ENCODE peak calls at places on chromosomes 12 and 14, in five cellular contexts. J is A549, W is H1, B is ovary, D is stomach. Z is an unnamed sample.

GRCh38 chr12:73180734-73181133 is 908.6 kb downstream of the TRHDE start:
- DNase-seq in J (no peak), W (no peak), B (no peak), D (no peak), Z (no peak)

GRCh38 chr14:94123868-94124267 is 5.5 kb downstream of the IFI27L2 start:
- DNase-seq in J (no peak), W (no peak), B (no peak), D (peak; percentile 2), Z (no peak)

GRCh38 chr14:75752086-75752485 is 91.0 kb downstream of the TTLL5 start:
- DNase-seq in J (no peak), W (no peak), B (no peak), D (no peak), Z (no peak)

GRCh38 chr12:121036810-121037326 is 2.2 kb downstream of the OASL start:
- DNase-seq in J (no peak), W (no peak), B (no peak), D (no peak), Z (no peak)

GRCh38 chr14:32186248-32186647 is 15.6 kb upstream of the RNU6-7 start:
- DNase-seq in J (no peak), W (no peak), B (no peak), D (no peak), Z (no peak)

GRCh38 chr12:52537101-52537500 is 15.8 kb downstream of the KRT71 start:
- DNase-seq in J (no peak), W (no peak), B (no peak), D (no peak), Z (no peak)

GRCh38 chr14:25132734-25133422 is 82.9 kb upstream of the STXBP6 start:
- DNase-seq in J (peak; percentile 67), W (peak; percentile 60), B (peak; percentile 32), D (peak; percentile 75), Z (peak; percentile 28)

GRCh38 chr12:94152292-94153083 is 4.1 kb downstream of the PLXNC1 start:
- DNase-seq in J (no peak), W (no peak), B (no peak), D (no peak), Z (no peak)

GRCh38 chr14:95741051-95741490 is 27.1 kb upstream of the TCL1A start:
- DNase-seq in J (no peak), W (no peak), B (no peak), D (no peak), Z (no peak)

GRCh38 chr12:108302471-108303311 is 36.4 kb downstream of the CMKLR1 start:
- DNase-seq in J (peak; percentile 68), W (peak; percentile 41), B (peak; percentile 31), D (peak; percentile 39), Z (peak; percentile 88)

GRCh38 chr14:57009585-57010515 is 199.6 kb upstream of the OTX2 start:
- DNase-seq in J (no peak), W (no peak), B (no peak), D (no peak), Z (no peak)

GRCh38 chr14:57008534-57008933 is 198.3 kb upstream of the OTX2 start:
- DNase-seq in J (no peak), W (no peak), B (no peak), D (no peak), Z (no peak)

GRCh38 chr14:57013987-57014386 is 203.7 kb upstream of the OTX2 start:
- DNase-seq in J (no peak), W (no peak), B (no peak), D (no peak), Z (no peak)
- H3K4me3 ChIP-seq in J (no peak overlapping the region), W (no peak overlapping the region), B (no peak overlapping the region), D (no peak overlapping the region), Z (no peak overlapping the region)

DNA sequence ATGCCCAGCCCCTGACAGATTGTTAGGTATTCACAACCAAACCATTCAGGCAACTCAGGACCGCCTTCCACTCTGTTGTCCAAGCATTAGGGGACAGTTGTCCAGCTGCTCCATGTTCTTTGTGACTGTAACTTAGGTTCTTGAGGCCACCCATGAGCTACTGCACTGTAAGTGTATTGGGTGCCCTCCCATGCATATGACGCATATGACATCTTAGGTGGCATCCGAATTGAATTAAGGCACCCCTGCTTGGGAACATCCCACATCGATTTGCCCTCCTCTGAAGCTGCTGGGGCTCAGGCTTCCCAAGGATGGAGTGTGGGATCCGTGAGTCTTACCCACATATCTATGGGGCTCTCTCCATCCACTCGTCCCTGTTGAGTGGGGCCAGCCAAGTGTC is 17.7 kb downstream of the RFLNA start:
- DNase-seq in J (no peak), W (no peak), B (no peak), D (no peak), Z (no peak)
- TF ChIP-seq CTCF in J (no peak), W (no peak), B (no peak), D (no peak), Z (no peak)

GRCh38 chr14:51869426-51870113 is 9.2 kb downstream of the GNG2 start:
- DNase-seq in J (no peak), W (no peak), B (no peak), D (no peak), Z (no peak)

GRCh38 chr14:51872396-51872795 is 12.0 kb downstream of the GNG2 start:
- DNase-seq in J (no peak), W (no peak), B (no peak), D (no peak), Z (no peak)

GRCh38 chr14:51870620-51871019 is 10.2 kb downstream of the GNG2 start:
- DNase-seq in J (no peak), W (no peak), B (no peak), D (no peak), Z (no peak)

GRCh38 chr14:51873221-51873893 is 12.9 kb downstream of the GNG2 start:
- DNase-seq in J (peak; percentile 86), W (no peak), B (no peak), D (no peak), Z (no peak)

GRCh38 chr14:51871846-51872245 is 11.4 kb downstream of the GNG2 start:
- DNase-seq in J (no peak), W (no peak), B (no peak), D (no peak), Z (no peak)
- TF ChIP-seq EP300 in J (no peak), W (no peak), B (no peak), D (no peak), Z (no peak)

GRCh38 chr12:34215893-34216285 is 193.6 kb downstream of the ALG10 start:
- DNase-seq in J (no peak), W (no peak), B (no peak), D (no peak), Z (no peak)

GRCh38 chr12:34219046-34219770 is 196.9 kb downstream of the ALG10 start:
- DNase-seq in J (no peak), W (no peak), B (no peak), D (no peak), Z (no peak)

GRCh38 chr12:34215213-34215892 is 193.1 kb downstream of the ALG10 start:
- DNase-seq in J (no peak), W (no peak), B (no peak), D (no peak), Z (no peak)

GRCh38 chr12:34217660-34218059 is 195.4 kb downstream of the ALG10 start:
- DNase-seq in J (no peak), W (no peak), B (no peak), D (no peak), Z (no peak)

DNA sequence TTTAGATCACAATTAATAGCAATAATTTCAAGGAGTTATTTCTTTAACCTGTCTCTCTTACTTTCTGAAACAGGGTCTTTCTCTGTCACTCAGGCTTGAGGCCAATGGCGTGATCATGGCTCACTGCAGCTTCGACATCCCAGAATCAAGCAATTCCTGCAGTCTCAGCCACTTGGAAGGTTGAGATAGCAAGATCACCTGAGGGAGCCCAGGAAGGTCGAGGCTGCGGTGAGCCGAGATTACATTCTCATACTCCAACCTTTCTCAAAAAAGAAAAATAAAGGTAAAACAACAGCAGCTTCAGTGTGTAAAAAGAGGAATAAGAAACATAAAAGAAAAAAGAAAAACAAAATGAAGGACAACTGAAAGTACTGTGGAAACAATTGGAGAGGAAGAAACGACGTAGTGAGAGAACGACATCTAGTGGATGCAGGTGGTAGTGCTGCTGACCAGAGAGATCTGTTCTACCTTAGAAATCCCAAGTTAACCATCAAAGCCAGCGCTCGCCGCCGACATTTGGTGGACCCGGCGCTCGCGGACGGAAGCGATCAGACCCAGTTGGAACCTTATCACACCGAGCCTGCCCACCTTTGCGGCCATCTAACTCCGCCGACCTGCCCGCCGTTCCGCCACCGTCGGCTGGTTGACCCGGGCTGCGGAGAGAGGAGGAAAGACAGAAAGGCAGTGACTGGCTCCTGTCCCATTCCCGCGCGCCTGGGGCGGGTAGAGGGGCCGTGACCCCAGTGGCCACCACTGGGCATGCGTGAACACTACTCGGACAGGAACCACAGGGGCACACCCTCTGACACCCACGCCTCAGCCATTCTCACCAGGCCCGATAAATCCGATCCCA is 196.1 kb downstream of the ALG10 start:
- DNase-seq in J (peak; percentile 81), W (no peak), B (peak; percentile 57), D (peak; percentile 67), Z (peak; percentile 34)
- H3K4me3 ChIP-seq in J (peak overlapping the region; percentile 47), W (no peak overlapping the region), B (peak overlapping the region; percentile 23), D (peak overlapping the region; percentile 37), Z (no peak overlapping the region)

DNA sequence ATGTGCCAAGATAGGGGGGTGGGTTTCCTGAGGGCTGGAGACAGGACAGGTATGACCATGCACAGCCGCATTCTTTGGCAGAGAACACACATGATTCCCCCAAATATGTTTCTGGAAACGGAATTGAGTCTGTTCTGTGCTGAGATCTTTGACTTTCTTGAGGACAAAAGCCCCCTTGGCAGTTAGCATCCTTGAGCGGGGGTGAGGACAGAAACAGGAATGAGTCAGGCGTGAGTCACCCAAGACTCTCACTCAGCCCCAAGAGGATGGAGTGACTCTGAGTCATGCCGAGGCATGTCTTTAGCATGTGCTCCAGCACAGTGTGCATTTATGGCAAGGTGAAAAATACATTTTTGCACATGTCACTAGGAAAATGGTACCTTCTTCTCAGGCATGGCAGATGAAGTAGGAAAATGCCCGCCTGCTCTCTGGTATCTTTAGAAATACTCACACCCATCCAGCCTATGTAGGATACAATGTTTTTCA is 52.1 kb downstream of the DAD1 start:
- DNase-seq in J (peak; percentile 81), W (no peak), B (no peak), D (peak; percentile 55), Z (no peak)
- TF ChIP-seq CTCF in J (no peak), W (no peak), B (no peak), D (no peak), Z (no peak)

DNA sequence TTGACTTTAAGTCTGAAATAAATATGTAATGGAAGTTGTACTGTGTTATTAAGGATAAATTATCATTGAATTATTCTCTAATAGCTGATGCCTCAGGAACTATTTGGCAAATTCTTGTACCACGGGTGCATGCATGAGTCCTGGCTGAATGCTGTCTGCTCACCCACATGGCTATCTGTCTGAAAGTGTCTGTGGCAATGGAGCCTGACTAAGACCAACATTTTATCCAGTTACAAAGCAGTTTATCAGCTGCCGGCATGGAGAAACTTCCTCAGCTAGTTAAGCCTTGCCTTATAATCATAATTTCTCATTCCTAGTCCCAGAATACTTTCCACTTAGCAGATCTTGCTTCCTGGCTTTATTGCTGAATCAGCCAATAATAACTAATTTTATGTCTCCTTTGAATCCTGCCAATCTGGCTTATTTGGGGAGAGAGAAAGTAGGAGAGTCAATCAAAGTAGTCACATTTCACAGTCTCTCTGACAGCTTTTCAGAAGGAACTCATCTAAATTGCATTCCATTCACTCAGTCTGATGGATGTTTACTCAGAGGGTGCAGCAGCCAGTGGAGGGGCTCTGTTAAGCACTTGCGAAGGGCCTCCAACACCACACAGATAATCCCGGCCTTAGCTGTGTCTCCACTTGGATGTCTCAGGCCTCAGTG is 280.6 kb upstream of the CLEC14A start:
- DNase-seq in J (no peak), W (no peak), B (no peak), D (no peak), Z (no peak)
- TF ChIP-seq EP300 in J (no peak), W (no peak), B (no peak), D (no peak), Z (no peak)